ENCODE peak calls at places on chromosomes 6 and 20, in eight cellular contexts. Y is MCF 10A, A is cardiac muscle cell, K is H1, D is tibial nerve, R is Peyer's patch, E is cardiac fibroblast, W is right lobe of liver. S is an unnamed sample.

GRCh38 chr20:14445310-14445709 is 107.9 kb upstream of the FLRT3 start:
- DNase-seq in Y (peak; percentile 59), A (no peak), K (no peak), D (no peak), R (no peak), E (peak; percentile 12), W (no peak), S (no peak)

GRCh38 chr6:131250121-131250520 is 114.9 kb downstream of the AKAP7 start:
- DNase-seq in Y (no peak), A (peak; percentile 81), K (peak; percentile 54), D (peak; percentile 24), R (peak; percentile 76), E (peak; percentile 70), W (peak; percentile 70), S (no peak)

GRCh38 chr6:91241946-91242613 is 655.2 kb upstream of the MAP3K7 start:
- DNase-seq in Y (no peak), A (no peak), K (no peak), D (no peak), R (no peak), E (no peak), W (no peak), S (no peak)

GRCh38 chr6:113857565-113858066 is 471 bp downstream of the MARCKS start:
- DNase-seq in Y (no peak), A (peak; percentile 38), K (peak; percentile 53), D (no peak), R (peak; percentile 57), E (peak; percentile 40), W (peak; percentile 56), S (no peak)

GRCh38 chr6:87351583-87351982 is 7.0 kb downstream of the C6orf163 start:
- DNase-seq in Y (no peak), A (no peak), K (no peak), D (no peak), R (no peak), E (no peak), W (no peak), S (no peak)

GRCh38 chr6:6901205-6901719 is 206.5 kb upstream of the RREB1 start:
- DNase-seq in Y (no peak), A (peak; percentile 17), K (no peak), D (no peak), R (peak; percentile 34), E (no peak), W (no peak), S (no peak)

GRCh38 chr6:116105247-116105646 is 4.6 kb downstream of the NT5DC1 start:
- DNase-seq in Y (no peak), A (no peak), K (no peak), D (no peak), R (no peak), E (no peak), W (no peak), S (no peak)

GRCh38 chr6:108133594-108134179 is 32.1 kb upstream of the NR2E1 start:
- DNase-seq in Y (peak; percentile 78), A (peak; percentile 92), K (peak; percentile 91), D (no peak), R (peak; percentile 73), E (peak; percentile 73), W (peak; percentile 73), S (no peak)

GRCh38 chr6:43247115-43247999 is 4.1 kb downstream of the TTBK1 start:
- DNase-seq in Y (peak; percentile 51), A (peak; percentile 90), K (no peak), D (peak; percentile 26), R (peak; percentile 91), E (peak; percentile 35), W (peak; percentile 88), S (no peak)

GRCh38 chr20:44540834-44541233 is 19.0 kb upstream of the SERINC3 start:
- DNase-seq in Y (peak; percentile 48), A (no peak), K (no peak), D (no peak), R (no peak), E (peak; percentile 58), W (no peak), S (no peak)

GRCh38 chr20:44533928-44534327 is 12.1 kb upstream of the SERINC3 start:
- DNase-seq in Y (no peak), A (no peak), K (no peak), D (no peak), R (no peak), E (no peak), W (no peak), S (no peak)

GRCh38 chr20:44536139-44536538 is 14.3 kb upstream of the SERINC3 start:
- DNase-seq in Y (no peak), A (no peak), K (no peak), D (no peak), R (no peak), E (no peak), W (no peak), S (no peak)

GRCh38 chr20:44541957-44542356 is 20.1 kb upstream of the SERINC3 start:
- DNase-seq in Y (no peak), A (peak; percentile 28), K (no peak), D (no peak), R (no peak), E (no peak), W (no peak), S (no peak)

GRCh38 chr20:44537993-44538392 is 16.1 kb upstream of the SERINC3 start:
- DNase-seq in Y (no peak), A (no peak), K (no peak), D (no peak), R (no peak), E (peak; percentile 46), W (no peak), S (no peak)
- TF ChIP-seq CTCF in Y (no peak), A (no peak), K (no peak), D (no peak), R (no peak), E (peak; percentile 18), W (no peak), S (no peak)

GRCh38 chr6:118260833-118261232 is 287.3 kb upstream of the PLN start:
- DNase-seq in Y (peak; percentile 49), A (no peak), K (no peak), D (no peak), R (no peak), E (no peak), W (no peak), S (no peak)

GRCh38 chr6:118269659-118270058 is 278.4 kb upstream of the PLN start:
- DNase-seq in Y (no peak), A (no peak), K (no peak), D (no peak), R (no peak), E (no peak), W (no peak), S (no peak)

DNA sequence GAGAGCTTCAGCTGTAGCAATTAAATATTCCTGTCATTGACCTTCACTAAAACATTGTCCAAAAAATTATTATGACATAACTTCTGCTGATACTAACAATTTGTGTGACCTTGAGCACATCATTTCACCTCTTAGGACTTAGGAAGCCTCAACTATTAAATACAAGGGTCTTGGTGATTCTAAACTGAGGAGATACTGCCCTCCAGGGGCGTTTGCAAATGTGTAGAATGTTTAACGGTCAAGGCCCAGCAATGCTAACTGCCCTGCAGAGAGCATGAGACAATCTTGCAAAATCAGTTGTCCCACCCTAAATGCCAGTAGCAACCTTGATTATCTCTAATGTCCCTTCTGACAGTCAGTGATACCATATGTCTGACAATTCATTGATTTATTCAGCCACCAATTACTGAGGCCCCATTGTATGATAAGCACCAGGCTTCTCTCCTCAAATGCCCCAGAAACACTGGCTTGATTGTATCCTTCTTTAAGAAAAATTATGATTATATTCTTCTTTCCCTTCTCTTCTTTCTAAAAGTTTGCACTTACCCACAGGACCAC is 284.1 kb upstream of the PLN start:
- DNase-seq in Y (peak; percentile 53), A (peak; percentile 58), K (no peak), D (no peak), R (no peak), E (peak; percentile 51), W (no peak), S (no peak)
- TF ChIP-seq CTCF in Y (peak; percentile 33), A (peak; percentile 43), K (peak; percentile 57), D (peak; percentile 21), R (no peak), E (no peak), W (peak; percentile 16), S (no peak)

DNA sequence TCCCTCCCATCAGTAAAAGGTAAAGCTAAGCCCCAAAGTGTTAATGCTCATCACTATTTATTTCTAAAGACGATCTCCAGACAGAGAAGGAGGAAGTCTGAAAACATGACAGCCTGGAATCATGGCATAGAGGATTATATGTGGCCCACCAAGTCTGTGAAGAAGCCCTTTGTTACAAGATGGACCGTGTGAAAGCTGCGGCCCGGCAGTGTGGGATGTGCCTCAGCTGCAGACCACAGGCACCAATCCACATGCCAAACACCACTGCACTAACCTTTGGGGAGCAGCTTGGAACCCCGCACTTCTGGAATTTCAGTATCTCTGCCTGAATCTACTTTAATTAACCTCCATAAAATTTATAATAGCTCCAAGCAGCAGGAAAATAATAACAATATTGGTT is 90.4 kb downstream of the SLC23A2 start:
- DNase-seq in Y (no peak), A (no peak), K (no peak), D (no peak), R (no peak), E (no peak), W (no peak), S (no peak)
- TF ChIP-seq CTCF in Y (no peak), A (no peak), K (no peak), D (no peak), R (no peak), E (no peak), W (no peak), S (no peak)

GRCh38 chr20:53030061-53030460 is 57.9 kb downstream of the TSHZ2 start:
- DNase-seq in Y (no peak), A (no peak), K (no peak), D (no peak), R (no peak), E (no peak), W (no peak), S (no peak)
- TF ChIP-seq CTCF in Y (no peak), A (no peak), K (peak; percentile 3), D (no peak), R (no peak), E (no peak), W (no peak), S (no peak)

DNA sequence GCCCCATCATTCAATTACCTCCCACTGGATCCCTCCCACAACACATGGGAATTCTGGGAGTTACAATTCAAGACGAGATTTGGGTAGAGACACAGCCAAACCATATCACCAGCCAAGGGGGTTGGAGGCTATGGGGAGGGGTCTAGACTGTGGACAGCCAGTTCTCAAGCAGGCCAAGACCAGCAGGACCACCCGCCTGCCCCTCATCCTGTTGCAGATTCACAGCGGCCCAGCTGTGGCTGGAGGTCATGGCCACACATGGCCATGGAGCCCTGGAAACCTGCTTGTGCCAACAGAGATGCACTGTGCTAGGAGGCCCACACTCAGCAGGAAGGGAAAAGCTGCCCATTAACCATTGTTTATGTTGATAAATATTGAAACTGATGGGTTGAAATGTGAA is 240.5 kb downstream of the TTLL2 start:
- DNase-seq in Y (no peak), A (no peak), K (no peak), D (no peak), R (peak; percentile 31), E (no peak), W (no peak), S (peak; percentile 5)
- TF ChIP-seq CTCF in Y (no peak), A (no peak), K (no peak), D (no peak), R (no peak), E (no peak), W (no peak), S (no peak)